ENCODE peak calls at places on chromosomes 6 and 20, in nine cellular contexts. H is psoas muscle, K is mammary epithelial cell, C is foreskin keratinocyte, V is heart left ventricle, P is MM.1S, O is RWPE1, Q is MCF 10A, T is astrocyte. X is an unnamed sample.

GRCh38 chr6:156869986-156870398 is 92.8 kb downstream of the ARID1B start:
- DNase-seq in C (no peak), T (no peak), K (no peak), Q (no peak), V (no peak), H (no peak), O (no peak), P (no peak), X (no peak)

GRCh38 chr6:129490551-129491245 is 219.3 kb downstream of the ARHGAP18 start:
- DNase-seq in V (peak), K (peak), H (no peak), O (peak), T (peak), P (peak), Q (peak), C (peak), X (peak)

GRCh38 chr6:13769655-13770053 is 44.7 kb downstream of the MCUR1 start:
- DNase-seq in P (no peak), H (no peak), C (no peak), O (no peak), V (no peak), T (no peak), Q (no peak), K (no peak), X (no peak)

GRCh38 chr20:37968726-37969401 is 64.4 kb downstream of the TTI1 start:
- DNase-seq in K (no peak), V (no peak), P (no peak), H (no peak), Q (peak), O (no peak), C (no peak), T (no peak), X (no peak)

GRCh38 chr6:160509610-160510009 is 154.5 kb downstream of the LPA start:
- DNase-seq in T (no peak), C (no peak), P (no peak), V (no peak), O (no peak), H (no peak), K (no peak), Q (no peak), X (no peak)

GRCh38 chr20:57662313-57663240 is 42.4 kb upstream of the ZBP1 start:
- DNase-seq in H (no peak), K (no peak), V (peak), C (no peak), O (no peak), P (no peak), Q (no peak), T (no peak), X (no peak)

GRCh38 chr20:22686097-22686496 is 101.7 kb upstream of the FOXA2 start:
- DNase-seq in P (peak), O (peak), T (peak), C (peak), H (peak), Q (peak), K (peak), V (peak), X (no peak)

GRCh38 chr6:148385379-148385778 is 42.7 kb downstream of the SASH1 start:
- DNase-seq in P (no peak), H (no peak), Q (no peak), O (no peak), T (no peak), K (no peak), C (no peak), V (no peak), X (no peak)

GRCh38 chr20:31452575-31452974 is 12.1 kb downstream of the DEFB123 start:
- DNase-seq in C (no peak), O (no peak), K (no peak), P (no peak), V (no peak), Q (no peak), H (no peak), T (no peak), X (no peak)

GRCh38 chr6:36840471-36841461 is 1.5 kb upstream of the CPNE5 start:
- DNase-seq in V (no peak), Q (no peak), T (no peak), H (peak), O (no peak), C (peak), K (no peak), P (no peak), X (peak)

GRCh38 chr6:34513628-34514027 is 42.5 kb downstream of the SPDEF start:
- DNase-seq in K (no peak), O (no peak), H (no peak), P (no peak), T (no peak), Q (no peak), V (no peak), C (no peak), X (no peak)

GRCh38 chr20:15240801-15241200 is 903.4 kb upstream of the FLRT3 start:
- DNase-seq in O (no peak), C (peak), T (peak), V (no peak), H (no peak), K (no peak), Q (no peak), P (no peak), X (no peak)

GRCh38 chr6:11822346-11822745 is 43.7 kb upstream of the ADTRP start:
- DNase-seq in C (no peak), Q (no peak), H (no peak), O (no peak), T (no peak), V (no peak), K (no peak), P (no peak), X (no peak)
- TF ChIP-seq CTCF in C (no peak), Q (no peak), H (peak), O (no peak), T (no peak), V (peak), K (peak), P (no peak), X (no peak)

DNA sequence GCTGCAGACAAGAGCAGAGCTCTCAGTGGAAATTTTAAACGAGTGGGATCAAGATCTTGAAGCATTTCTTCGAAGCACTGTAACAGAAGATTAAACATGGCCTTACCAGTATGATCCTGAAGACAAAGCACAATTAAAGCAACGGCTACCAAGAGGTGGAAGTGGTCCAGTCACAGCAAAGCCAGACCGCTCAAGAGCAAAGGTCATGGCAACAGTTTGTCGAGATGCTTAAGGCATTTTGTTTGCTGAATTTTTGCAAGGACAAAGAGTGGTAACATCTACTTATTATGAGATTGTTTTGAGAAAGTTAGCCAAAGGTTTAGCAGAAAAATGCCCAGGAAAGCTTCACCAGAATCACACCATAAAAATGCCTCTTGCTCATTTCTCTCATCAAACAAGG is 153.4 kb upstream of the CARMIL1 start:
- DNase-seq in V (no peak), T (no peak), O (no peak), C (no peak), P (no peak), K (no peak), Q (no peak), H (no peak), X (no peak)
- TF ChIP-seq CTCF in V (no peak), T (no peak), O (no peak), C (no peak), P (no peak), K (no peak), Q (no peak), H (no peak), X (no peak)

DNA sequence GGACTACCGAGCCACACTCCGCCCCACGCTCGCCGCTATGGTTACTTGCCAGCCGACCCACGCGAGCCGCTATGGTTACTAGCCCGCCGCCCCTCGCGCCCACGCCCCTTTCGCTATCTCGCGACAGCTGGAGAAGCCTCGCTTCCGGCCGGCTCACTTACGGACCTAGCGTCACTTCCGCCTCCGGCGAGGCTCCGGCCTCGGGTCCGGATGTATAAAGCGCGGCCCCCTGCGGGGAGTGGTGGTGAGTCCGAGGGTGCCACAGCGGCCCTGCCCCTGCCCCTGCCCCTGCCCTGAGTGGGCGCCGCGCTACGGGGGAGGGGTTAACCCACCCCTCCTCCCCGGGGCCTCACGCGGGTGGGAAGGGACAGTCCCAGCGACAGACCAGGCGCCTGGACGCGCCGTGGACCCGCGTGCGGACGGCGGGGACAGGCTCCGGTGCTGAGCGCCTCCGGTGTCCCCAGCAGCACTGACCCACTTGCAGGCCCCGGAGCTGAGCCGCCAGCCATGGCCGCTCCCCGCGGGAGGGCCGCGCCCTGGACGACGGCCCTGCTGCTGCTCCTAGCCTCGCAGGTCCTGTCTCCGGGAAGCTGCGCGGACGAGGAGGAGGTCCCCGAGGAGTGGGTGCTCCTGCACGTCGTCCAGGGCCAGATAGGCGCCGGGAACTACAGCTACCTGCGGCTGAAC is at the start of the genes C6orf120 and WDR27:
- DNase-seq in P (peak), T (peak), V (peak), H (peak), C (peak), Q (peak), O (peak), K (peak), X (peak)
- TF ChIP-seq CTCF in P (no peak), T (no peak), V (peak), H (no peak), C (peak), Q (no peak), O (no peak), K (no peak), X (no peak)

DNA sequence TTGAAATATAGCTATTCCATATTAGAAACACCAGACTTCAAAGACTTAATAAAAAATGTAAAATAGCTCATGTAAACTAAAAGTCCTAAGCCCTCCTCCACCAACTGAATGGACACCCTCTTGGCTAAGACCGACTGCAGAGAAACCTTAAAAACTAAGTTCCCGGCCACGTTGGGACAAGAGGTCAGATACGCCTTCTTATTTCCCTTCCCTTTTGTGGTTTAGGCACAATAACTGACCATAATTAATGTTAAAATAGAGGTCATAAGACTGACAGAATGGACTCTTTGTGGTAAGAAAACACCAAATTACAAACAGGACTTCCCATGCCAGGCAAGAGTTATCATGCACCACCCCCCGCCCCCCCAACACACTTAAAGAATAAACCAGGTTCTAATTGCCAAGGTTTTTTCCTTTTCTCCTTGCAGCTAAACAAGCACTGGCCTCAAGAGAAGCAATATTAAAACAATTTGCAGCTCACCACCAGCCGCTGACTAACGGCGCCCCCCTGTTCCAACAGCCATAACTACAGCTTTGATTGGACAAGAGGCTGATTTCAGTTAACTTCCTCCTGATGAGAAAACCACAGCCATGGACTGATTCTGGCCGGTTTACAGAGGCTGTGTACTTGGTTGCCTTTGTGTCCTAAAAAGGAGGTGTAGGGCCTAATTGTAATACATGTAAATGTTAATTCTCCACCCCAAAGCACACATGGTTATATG is 10.7 kb upstream of the LAMP5 start:
- DNase-seq in T (peak), C (no peak), K (no peak), Q (peak), H (no peak), V (no peak), O (no peak), P (no peak), X (no peak)
- TF ChIP-seq CTCF in T (no peak), C (no peak), K (no peak), Q (no peak), H (no peak), V (no peak), O (no peak), P (peak), X (no peak)

GRCh38 chr6:26087284-26088115 is at the start of gene HFE:
- DNase-seq in O (peak), T (peak), V (peak), K (peak), H (peak), Q (peak), P (no peak), C (peak), X (peak)
- TF ChIP-seq CTCF in O (no peak), T (no peak), V (peak), K (peak), H (no peak), Q (no peak), P (no peak), C (peak), X (no peak)